ENCODE peak calls at places on chromosomes 12 and 14, in eight cellular contexts. J is fibroblast of lung; W is activated naive CD4-positive, alpha-beta T cell treated with Interleukin-2 at 50 U/mL for 16 hours; L is GM23248; H is Kasumi-1; A is spleen; E is GM23338; G is PC-3. P is an unnamed sample.

GRCh38 chr12:79933580-79934264 is 1.2 kb downstream of the PPP1R12A start:
- DNase-seq in J (peak; percentile 12), W (peak; percentile 9), L (peak; percentile 38), H (peak; percentile 60), A (no peak), E (no peak), G (peak; percentile 25), P (no peak)

GRCh38 chr14:54768501-54768900 is 134.1 kb downstream of the GCH1 start:
- DNase-seq in J (peak; percentile 23), W (no peak), L (no peak), H (no peak), A (no peak), E (no peak), G (no peak), P (no peak)

GRCh38 chr14:100402631-100403030 is 79.5 kb downstream of the SLC25A47 start:
- DNase-seq in J (peak; percentile 52), W (no peak), L (peak; percentile 29), H (no peak), A (no peak), E (no peak), G (no peak), P (no peak)

GRCh38 chr14:63862163-63862562 is 9.4 kb downstream of the SYNE2 start:
- DNase-seq in J (no peak), W (no peak), L (no peak), H (no peak), A (no peak), E (no peak), G (no peak), P (no peak)

GRCh38 chr12:8852119-8852518 is 29.7 kb downstream of the A2ML1 start:
- DNase-seq in J (no peak), W (no peak), L (no peak), H (peak; percentile 28), A (no peak), E (no peak), G (no peak), P (no peak)

GRCh38 chr12:24979286-24979685 is 30.4 kb upstream of the BCAT1 start:
- DNase-seq in J (no peak), W (no peak), L (peak; percentile 7), H (no peak), A (no peak), E (no peak), G (no peak), P (no peak)

GRCh38 chr14:100629696-100630095 is 42.5 kb upstream of the BEGAIN start:
- DNase-seq in J (peak; percentile 82), W (no peak), L (no peak), H (no peak), A (no peak), E (no peak), G (no peak), P (no peak)

GRCh38 chr14:47675239-47675488 is 241 bp downstream of the MDGA2 start:
- DNase-seq in J (no peak), W (no peak), L (no peak), H (no peak), A (no peak), E (no peak), G (no peak), P (no peak)

GRCh38 chr14:69135133-69135532 is 17.8 kb downstream of the DCAF5 start:
- DNase-seq in J (no peak), W (no peak), L (no peak), H (no peak), A (no peak), E (no peak), G (no peak), P (no peak)

GRCh38 chr12:24778486-24779304 is 170.2 kb downstream of the BCAT1 start:
- DNase-seq in J (peak; percentile 48), W (no peak), L (peak; percentile 47), H (peak; percentile 57), A (no peak), E (peak; percentile 77), G (peak; percentile 12), P (no peak)

GRCh38 chr14:50573862-50574261 is 13.9 kb downstream of the ATL1 start:
- DNase-seq in J (no peak), W (no peak), L (no peak), H (no peak), A (no peak), E (no peak), G (peak; percentile 68), P (no peak)

GRCh38 chr12:46811185-46811584 is 14.6 kb downstream of the SLC38A4 start:
- DNase-seq in J (no peak), W (no peak), L (no peak), H (no peak), A (no peak), E (peak; percentile 11), G (no peak), P (no peak)

GRCh38 chr14:101791919-101792572 is 30.5 kb downstream of the PPP2R5C start:
- DNase-seq in J (peak; percentile 61), W (no peak), L (peak; percentile 76), H (no peak), A (no peak), E (no peak), G (peak; percentile 68), P (no peak)

GRCh38 chr14:22871962-22872832 is 657 bp downstream of the LRP10 start:
- DNase-seq in J (peak; percentile 86), W (peak; percentile 77), L (peak; percentile 84), H (peak; percentile 64), A (peak; percentile 90), E (peak; percentile 97), G (peak; percentile 94), P (peak; percentile 52)

GRCh38 chr14:90132821-90133570 is 71.2 kb downstream of the KCNK13 start:
- DNase-seq in J (peak; percentile 45), W (no peak), L (no peak), H (peak; percentile 18), A (no peak), E (no peak), G (no peak), P (no peak)

GRCh38 chr14:24399981-24400718 is 1.3 kb downstream of the NYNRIN start:
- DNase-seq in J (no peak), W (no peak), L (no peak), H (no peak), A (no peak), E (no peak), G (no peak), P (no peak)

GRCh38 chr12:78759387-78759786 is 105.2 kb upstream of the SYT1 start:
- DNase-seq in J (peak; percentile 69), W (no peak), L (peak; percentile 43), H (no peak), A (no peak), E (peak; percentile 34), G (peak; percentile 15), P (no peak)

GRCh38 chr12:25708661-25709060 is 155.6 kb upstream of the LMNTD1 start:
- DNase-seq in J (no peak), W (no peak), L (no peak), H (no peak), A (no peak), E (no peak), G (no peak), P (no peak)

GRCh38 chr12:121438207-121438606 is 38.3 kb downstream of the RNF34 start:
- DNase-seq in J (no peak), W (no peak), L (no peak), H (no peak), A (no peak), E (no peak), G (no peak), P (no peak)

GRCh38 chr12:95859344-95859816 is 628 bp downstream of the SNRPF start:
- DNase-seq in J (peak; percentile 48), W (peak; percentile 19), L (peak; percentile 67), H (peak; percentile 11), A (no peak), E (peak; percentile 65), G (peak; percentile 41), P (no peak)

GRCh38 chr14:68464716-68465115 is 328.2 kb downstream of the ZFP36L1 start:
- DNase-seq in J (peak; percentile 88), W (no peak), L (peak; percentile 78), H (no peak), A (no peak), E (no peak), G (peak; percentile 97), P (no peak)

GRCh38 chr12:39581592-39581991 is 38.0 kb downstream of the ABCD2 start:
- DNase-seq in J (peak; percentile 3), W (no peak), L (no peak), H (no peak), A (no peak), E (no peak), G (peak; percentile 71), P (no peak)

GRCh38 chr14:100045687-100046344 is 19.4 kb upstream of the EVL start:
- DNase-seq in J (peak; percentile 64), W (no peak), L (peak; percentile 22), H (no peak), A (no peak), E (no peak), G (no peak), P (no peak)

GRCh38 chr12:6201199-6201608 is 1.0 kb downstream of the CD9 start:
- DNase-seq in J (no peak), W (no peak), L (no peak), H (no peak), A (no peak), E (peak; percentile 57), G (peak; percentile 57), P (no peak)

GRCh38 chr12:87679262-87679661 is 349.9 kb downstream of the C12orf50 start:
- DNase-seq in J (no peak), W (no peak), L (peak; percentile 47), H (no peak), A (no peak), E (no peak), G (no peak), P (no peak)